ENCODE peak calls at places on chromosome 7, in five cellular contexts. One of them, this sample, is unnamed.

GRCh38 chr7:134212576-134213546 is 85.7 kb downstream of the LRGUK start:
- DNase-seq in lung: peak
- DNase-seq in A549: no peak
- DNase-seq in tibial nerve: no peak
- DNase-seq in CD4-positive, CD25-positive, alpha-beta regulatory T cell: no peak
- DNase-seq in this sample: no peak

GRCh38 chr7:57867884-57868701 is 418.1 kb downstream of the ZNF716 start:
- DNase-seq in tibial nerve: no peak
- DNase-seq in CD4-positive, CD25-positive, alpha-beta regulatory T cell: no peak
- DNase-seq in A549: no peak
- DNase-seq in lung: no peak
- DNase-seq in this sample: no peak

GRCh38 chr7:33745934-33746333 is 159.4 kb upstream of the BMPER start:
- DNase-seq in CD4-positive, CD25-positive, alpha-beta regulatory T cell: no peak
- DNase-seq in tibial nerve: no peak
- DNase-seq in lung: no peak
- DNase-seq in A549: no peak
- DNase-seq in this sample: no peak

GRCh38 chr7:106664343-106664742 is 3.4 kb upstream of the CCDC71L start:
- DNase-seq in CD4-positive, CD25-positive, alpha-beta regulatory T cell: no peak
- DNase-seq in tibial nerve: no peak
- DNase-seq in lung: no peak
- DNase-seq in A549: no peak
- DNase-seq in this sample: no peak

GRCh38 chr7:112573302-112574039 is 92.7 kb downstream of the LSMEM1 start:
- DNase-seq in lung: no peak
- DNase-seq in CD4-positive, CD25-positive, alpha-beta regulatory T cell: no peak
- DNase-seq in A549: no peak
- DNase-seq in tibial nerve: no peak
- DNase-seq in this sample: no peak

GRCh38 chr7:99089914-99090629 is 53.8 kb downstream of the SMURF1 start:
- DNase-seq in tibial nerve: no peak
- DNase-seq in CD4-positive, CD25-positive, alpha-beta regulatory T cell: no peak
- DNase-seq in A549: no peak
- DNase-seq in lung: no peak
- DNase-seq in this sample: no peak

GRCh38 chr7:50266893-50267386 is 37.6 kb upstream of the IKZF1 start:
- DNase-seq in A549: no peak
- DNase-seq in CD4-positive, CD25-positive, alpha-beta regulatory T cell: peak
- DNase-seq in tibial nerve: no peak
- DNase-seq in lung: no peak
- DNase-seq in this sample: no peak

GRCh38 chr7:37173655-37174054 is 275.0 kb downstream of the ELMO1 start:
- DNase-seq in tibial nerve: no peak
- DNase-seq in A549: no peak
- DNase-seq in CD4-positive, CD25-positive, alpha-beta regulatory T cell: no peak
- DNase-seq in lung: no peak
- DNase-seq in this sample: no peak

GRCh38 chr7:128361463-128362441 is at the start of gene PRRT4:
- DNase-seq in tibial nerve: no peak
- DNase-seq in CD4-positive, CD25-positive, alpha-beta regulatory T cell: peak
- DNase-seq in lung: no peak
- DNase-seq in A549: peak
- DNase-seq in this sample: peak

GRCh38 chr7:140989068-140989467 is 25.7 kb downstream of the MRPS33 start:
- DNase-seq in A549: no peak
- DNase-seq in lung: no peak
- DNase-seq in tibial nerve: no peak
- DNase-seq in CD4-positive, CD25-positive, alpha-beta regulatory T cell: no peak
- DNase-seq in this sample: no peak

GRCh38 chr7:44275829-44276570 is 49.4 kb downstream of the CAMK2B start:
- DNase-seq in lung: no peak
- DNase-seq in A549: no peak
- DNase-seq in CD4-positive, CD25-positive, alpha-beta regulatory T cell: no peak
- DNase-seq in tibial nerve: no peak
- DNase-seq in this sample: no peak

GRCh38 chr7:96017877-96018276 is 245.5 kb downstream of the DYNC1I1 start:
- DNase-seq in lung: no peak
- DNase-seq in tibial nerve: no peak
- DNase-seq in A549: no peak
- DNase-seq in CD4-positive, CD25-positive, alpha-beta regulatory T cell: no peak
- DNase-seq in this sample: no peak

GRCh38 chr7:42214063-42214679 is 22.8 kb downstream of the GLI3 start:
- DNase-seq in CD4-positive, CD25-positive, alpha-beta regulatory T cell: no peak
- DNase-seq in A549: no peak
- DNase-seq in lung: no peak
- DNase-seq in tibial nerve: no peak
- DNase-seq in this sample: no peak

GRCh38 chr7:300048-300447 is 10.1 kb downstream of the FOXL3 start:
- DNase-seq in lung: no peak
- DNase-seq in CD4-positive, CD25-positive, alpha-beta regulatory T cell: no peak
- DNase-seq in A549: no peak
- DNase-seq in tibial nerve: no peak
- DNase-seq in this sample: no peak

GRCh38 chr7:32347244-32347828 is 142.8 kb downstream of the LSM5 start:
- DNase-seq in lung: no peak
- DNase-seq in tibial nerve: no peak
- DNase-seq in A549: peak
- DNase-seq in CD4-positive, CD25-positive, alpha-beta regulatory T cell: peak
- DNase-seq in this sample: no peak

GRCh38 chr7:44220046-44220720 is 19.4 kb downstream of the YKT6 start:
- DNase-seq in CD4-positive, CD25-positive, alpha-beta regulatory T cell: no peak
- DNase-seq in A549: no peak
- DNase-seq in tibial nerve: peak
- DNase-seq in lung: no peak
- DNase-seq in this sample: no peak

GRCh38 chr7:55964802-55965470 is 551 bp downstream of the NIPSNAP2 start:
- DNase-seq in tibial nerve: peak
- DNase-seq in lung: peak
- DNase-seq in CD4-positive, CD25-positive, alpha-beta regulatory T cell: peak
- DNase-seq in A549: peak
- DNase-seq in this sample: peak

GRCh38 chr7:30347226-30348082 is 63.1 kb downstream of the ZNRF2 start:
- DNase-seq in A549: no peak
- DNase-seq in tibial nerve: no peak
- DNase-seq in CD4-positive, CD25-positive, alpha-beta regulatory T cell: peak
- DNase-seq in lung: no peak
- DNase-seq in this sample: no peak

GRCh38 chr7:129074994-129075393 is 20.1 kb upstream of the TNPO3 start:
- DNase-seq in lung: no peak
- DNase-seq in A549: no peak
- DNase-seq in tibial nerve: no peak
- DNase-seq in CD4-positive, CD25-positive, alpha-beta regulatory T cell: no peak
- DNase-seq in this sample: no peak

GRCh38 chr7:602341-603141 is 82.9 kb upstream of the PDGFA start:
- DNase-seq in A549: no peak
- DNase-seq in lung: no peak
- DNase-seq in CD4-positive, CD25-positive, alpha-beta regulatory T cell: peak
- DNase-seq in tibial nerve: no peak
- DNase-seq in this sample: no peak

GRCh38 chr7:118179191-118179590 is 4.8 kb upstream of the LSM8 start:
- DNase-seq in CD4-positive, CD25-positive, alpha-beta regulatory T cell: no peak
- DNase-seq in A549: no peak
- DNase-seq in tibial nerve: no peak
- DNase-seq in lung: no peak
- DNase-seq in this sample: no peak

GRCh38 chr7:77975672-77976480 is 177.3 kb downstream of the PHTF2 start:
- DNase-seq in lung: no peak
- DNase-seq in CD4-positive, CD25-positive, alpha-beta regulatory T cell: no peak
- DNase-seq in tibial nerve: no peak
- DNase-seq in A549: no peak
- DNase-seq in this sample: no peak

GRCh38 chr7:7226407-7226806 is 44.1 kb downstream of the C1GALT1 start:
- DNase-seq in CD4-positive, CD25-positive, alpha-beta regulatory T cell: no peak
- DNase-seq in lung: no peak
- DNase-seq in tibial nerve: no peak
- DNase-seq in A549: no peak
- DNase-seq in this sample: no peak

GRCh38 chr7:16114633-16115032 is 306.7 kb downstream of the CRPPA start:
- DNase-seq in A549: no peak
- DNase-seq in tibial nerve: no peak
- DNase-seq in lung: no peak
- DNase-seq in CD4-positive, CD25-positive, alpha-beta regulatory T cell: no peak
- DNase-seq in this sample: no peak

DNA sequence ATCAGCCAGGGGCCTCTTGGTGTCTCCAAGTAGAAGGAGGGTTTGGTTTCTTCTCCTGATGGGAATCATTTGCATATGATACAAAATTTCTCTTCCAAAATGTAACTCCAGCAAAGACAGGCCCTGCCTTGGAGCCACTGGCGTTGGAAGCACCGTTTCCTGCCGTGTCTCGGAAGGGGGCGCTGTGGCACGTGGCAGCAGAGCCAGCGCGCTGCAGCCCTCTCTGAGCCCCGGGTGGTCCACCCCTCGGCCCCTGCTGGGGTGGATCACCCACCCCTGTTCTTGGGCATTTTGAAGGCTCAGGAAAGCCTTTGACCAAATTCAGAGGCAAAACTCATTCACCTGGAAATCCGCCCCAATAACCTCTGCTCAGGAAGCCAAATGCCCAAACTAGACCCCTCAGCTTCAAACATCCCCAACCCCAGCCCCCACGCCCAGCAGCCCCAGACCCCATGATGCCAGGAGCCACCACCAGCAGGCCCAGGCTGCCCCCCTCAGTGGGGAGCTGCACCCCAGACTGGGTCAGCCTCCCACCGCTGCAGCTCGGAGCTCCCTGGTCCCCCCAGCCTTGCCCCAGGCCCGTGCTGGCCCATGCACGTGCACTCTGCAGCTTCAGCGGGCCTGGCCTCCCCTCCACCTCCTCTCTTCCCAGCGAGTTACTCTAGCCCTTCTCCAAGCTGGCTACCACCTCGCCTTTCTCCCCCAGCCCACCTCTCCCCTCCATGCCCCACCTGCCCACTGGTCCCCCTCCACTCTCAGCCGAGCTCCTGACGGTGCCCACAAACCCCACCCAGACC is 29.5 kb upstream of the ELFN1 start:
- DNase-seq in A549: no peak
- DNase-seq in lung: no peak
- DNase-seq in tibial nerve: no peak
- DNase-seq in CD4-positive, CD25-positive, alpha-beta regulatory T cell: no peak
- DNase-seq in this sample: no peak
- H3K27ac ChIP-seq in A549: no peak
- H3K27ac ChIP-seq in lung: no peak
- H3K27ac ChIP-seq in tibial nerve: no peak
- H3K27ac ChIP-seq in CD4-positive, CD25-positive, alpha-beta regulatory T cell: no peak
- H3K27ac ChIP-seq in this sample: no peak

GRCh38 chr7:8321312-8321711 is 59.3 kb upstream of the ICA1 start:
- DNase-seq in CD4-positive, CD25-positive, alpha-beta regulatory T cell: no peak
- DNase-seq in lung: no peak
- DNase-seq in tibial nerve: no peak
- DNase-seq in A549: no peak
- DNase-seq in this sample: no peak

GRCh38 chr7:8314566-8314965 is 52.6 kb upstream of the ICA1 start:
- DNase-seq in lung: no peak
- DNase-seq in CD4-positive, CD25-positive, alpha-beta regulatory T cell: no peak
- DNase-seq in A549: no peak
- DNase-seq in tibial nerve: no peak
- DNase-seq in this sample: no peak

GRCh38 chr7:8322667-8323066 is 60.7 kb upstream of the ICA1 start:
- DNase-seq in A549: no peak
- DNase-seq in CD4-positive, CD25-positive, alpha-beta regulatory T cell: no peak
- DNase-seq in tibial nerve: no peak
- DNase-seq in lung: no peak
- DNase-seq in this sample: no peak

GRCh38 chr7:8325067-8325466 is 63.1 kb upstream of the ICA1 start:
- DNase-seq in CD4-positive, CD25-positive, alpha-beta regulatory T cell: no peak
- DNase-seq in A549: no peak
- DNase-seq in lung: no peak
- DNase-seq in tibial nerve: no peak
- DNase-seq in this sample: no peak

DNA sequence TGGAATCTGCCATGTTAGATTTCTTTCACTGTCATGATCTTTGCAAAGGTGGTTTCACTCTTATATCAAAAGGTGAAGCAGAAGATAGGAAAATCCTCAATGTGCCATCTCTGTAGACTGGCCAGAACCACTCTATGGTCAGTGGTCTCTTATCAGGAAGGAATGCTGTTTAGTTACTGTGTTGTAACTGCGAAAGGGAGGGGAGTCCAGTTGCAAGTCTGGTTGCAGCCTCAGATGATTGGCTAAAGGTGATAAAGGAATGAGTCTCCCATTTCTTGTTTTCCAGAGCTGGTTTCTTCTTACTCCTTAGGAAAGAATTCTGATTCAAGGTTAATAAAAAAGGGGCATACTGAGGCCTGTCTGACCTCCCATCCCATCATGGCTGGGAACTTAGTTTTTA is 58.2 kb upstream of the ICA1 start:
- DNase-seq in A549: no peak
- DNase-seq in tibial nerve: no peak
- DNase-seq in CD4-positive, CD25-positive, alpha-beta regulatory T cell: no peak
- DNase-seq in lung: no peak
- DNase-seq in this sample: no peak
- H3K27ac ChIP-seq in A549: no peak
- H3K27ac ChIP-seq in tibial nerve: no peak
- H3K27ac ChIP-seq in CD4-positive, CD25-positive, alpha-beta regulatory T cell: no peak
- H3K27ac ChIP-seq in lung: no peak
- H3K27ac ChIP-seq in this sample: no peak

GRCh38 chr7:107971100-107971499 is 31.9 kb downstream of the LAMB1 start:
- DNase-seq in A549: no peak
- DNase-seq in tibial nerve: no peak
- DNase-seq in CD4-positive, CD25-positive, alpha-beta regulatory T cell: no peak
- DNase-seq in lung: no peak
- DNase-seq in this sample: no peak

GRCh38 chr7:107969856-107970255 is 33.1 kb downstream of the LAMB1 start:
- DNase-seq in lung: no peak
- DNase-seq in CD4-positive, CD25-positive, alpha-beta regulatory T cell: no peak
- DNase-seq in tibial nerve: no peak
- DNase-seq in A549: no peak
- DNase-seq in this sample: no peak

GRCh38 chr7:107972075-107972482 is 30.9 kb downstream of the LAMB1 start:
- DNase-seq in A549: no peak
- DNase-seq in lung: peak
- DNase-seq in CD4-positive, CD25-positive, alpha-beta regulatory T cell: no peak
- DNase-seq in tibial nerve: no peak
- DNase-seq in this sample: no peak

GRCh38 chr7:107972986-107973385 is 30.0 kb downstream of the LAMB1 start:
- DNase-seq in lung: no peak
- DNase-seq in CD4-positive, CD25-positive, alpha-beta regulatory T cell: no peak
- DNase-seq in A549: no peak
- DNase-seq in tibial nerve: no peak
- DNase-seq in this sample: no peak

DNA sequence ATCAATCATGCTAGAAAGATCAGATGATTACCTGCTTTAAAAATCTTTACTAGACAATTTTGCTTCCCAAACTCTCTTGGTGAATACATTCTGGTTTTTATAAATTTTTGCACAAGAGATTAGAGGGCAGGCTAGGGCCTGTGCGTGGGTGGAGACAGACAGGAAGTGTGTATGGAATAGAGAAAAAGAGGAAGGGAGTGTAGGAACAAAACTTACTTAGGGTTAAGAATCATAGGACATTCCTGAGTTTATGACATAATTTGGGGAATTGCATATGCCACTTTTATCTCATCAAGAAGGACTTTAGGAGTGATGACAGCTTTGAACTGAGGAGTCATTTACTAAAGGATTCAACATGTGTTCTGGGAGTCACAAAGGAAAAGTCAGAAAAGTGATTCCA is 31.3 kb downstream of the LAMB1 start:
- DNase-seq in tibial nerve: no peak
- DNase-seq in lung: no peak
- DNase-seq in A549: no peak
- DNase-seq in CD4-positive, CD25-positive, alpha-beta regulatory T cell: no peak
- DNase-seq in this sample: no peak
- H3K27ac ChIP-seq in tibial nerve: peak
- H3K27ac ChIP-seq in lung: no peak
- H3K27ac ChIP-seq in A549: no peak
- H3K27ac ChIP-seq in CD4-positive, CD25-positive, alpha-beta regulatory T cell: no peak
- H3K27ac ChIP-seq in this sample: no peak

GRCh38 chr7:100804681-100805431 is 22.5 kb downstream of the EPHB4 start:
- DNase-seq in lung: no peak
- DNase-seq in A549: no peak
- DNase-seq in CD4-positive, CD25-positive, alpha-beta regulatory T cell: no peak
- DNase-seq in tibial nerve: no peak
- DNase-seq in this sample: no peak
- H3K27ac ChIP-seq in lung: no peak
- H3K27ac ChIP-seq in A549: peak
- H3K27ac ChIP-seq in CD4-positive, CD25-positive, alpha-beta regulatory T cell: no peak
- H3K27ac ChIP-seq in tibial nerve: no peak
- H3K27ac ChIP-seq in this sample: no peak

This sample was measured in substantia nigra.